ENCODE peak calls at places on chromosomes 4 and X, in ten cellular contexts. B, Y, P, O, M, T, W, N, E and X are unnamed samples.
A peak's percentile ranks its signal among the peaks of the same experiment; 100 is the strongest.

GRCh38 chrX:129606918-129607317 is 47.8 kb downstream of the APLN start:
- DNase-seq in B (peak; percentile 74), Y (peak; percentile 23), P (peak; percentile 48), O (peak; percentile 45), M (no peak), T (no peak), W (peak; percentile 62), N (peak; percentile 82), E (peak; percentile 38), X (no peak)

GRCh38 chrX:36867143-36867542 is 141.0 kb upstream of the FAM47C start:
- DNase-seq in B (peak; percentile 60), Y (no peak), P (no peak), O (no peak), M (no peak), T (no peak), W (peak; percentile 14), N (peak; percentile 16), E (peak; percentile 19), X (no peak)

GRCh38 chr4:858831-859451 is 33.0 kb upstream of the CPLX1 start:
- DNase-seq in B (no peak), Y (no peak), P (no peak), O (no peak), M (no peak), T (no peak), W (no peak), N (no peak), E (no peak), X (no peak)

GRCh38 chr4:1041147-1041935 is 29.9 kb downstream of the FGFRL1 start:
- DNase-seq in B (no peak), Y (peak; percentile 61), P (peak; percentile 48), O (no peak), M (no peak), T (no peak), W (peak; percentile 34), N (no peak), E (peak; percentile 58), X (no peak)

GRCh38 chr4:182880387-182881356 is 36.5 kb downstream of the DCTD start:
- DNase-seq in B (no peak), Y (no peak), P (no peak), O (no peak), M (no peak), T (no peak), W (no peak), N (no peak), E (no peak), X (peak; percentile 18)

GRCh38 chrX:11481035-11481434 is 184.7 kb downstream of the ARHGAP6 start:
- DNase-seq in B (no peak), Y (no peak), P (no peak), O (no peak), M (no peak), T (no peak), W (no peak), N (no peak), E (no peak), X (no peak)

GRCh38 chrX:103483720-103484119 is 35.6 kb downstream of the RAB40A start:
- DNase-seq in B (no peak), Y (no peak), P (no peak), O (no peak), M (no peak), T (no peak), W (no peak), N (no peak), E (no peak), X (no peak)

GRCh38 chr4:16505726-16506125 is 279.5 kb upstream of the TAPT1 start:
- DNase-seq in B (no peak), Y (no peak), P (no peak), O (no peak), M (no peak), T (no peak), W (peak; percentile 26), N (peak; percentile 23), E (no peak), X (no peak)

GRCh38 chrX:136660896-136661295 is 12.9 kb downstream of the CD40LG start:
- DNase-seq in B (no peak), Y (no peak), P (no peak), O (no peak), M (no peak), T (no peak), W (no peak), N (no peak), E (no peak), X (no peak)

GRCh38 chrX:41265615-41266014 is 68.3 kb upstream of the DDX3X start:
- DNase-seq in B (peak; percentile 38), Y (no peak), P (no peak), O (no peak), M (no peak), T (peak; percentile 45), W (no peak), N (no peak), E (peak; percentile 58), X (peak; percentile 51)

GRCh38 chr4:166042510-166043055 is 169.5 kb downstream of the TLL1 start:
- DNase-seq in B (no peak), Y (no peak), P (no peak), O (no peak), M (no peak), T (no peak), W (no peak), N (no peak), E (no peak), X (peak; percentile 28)

GRCh38 chr4:139278956-139279722 is 886 bp downstream of the MGARP start:
- DNase-seq in B (no peak), Y (no peak), P (no peak), O (no peak), M (no peak), T (no peak), W (no peak), N (peak; percentile 34), E (no peak), X (no peak)

GRCh38 chr4:71186566-71187398 is 152.0 kb upstream of the SLC4A4 start:
- DNase-seq in B (peak; percentile 41), Y (peak; percentile 44), P (no peak), O (peak; percentile 57), M (no peak), T (peak; percentile 64), W (peak; percentile 75), N (peak; percentile 72), E (peak; percentile 80), X (no peak)

GRCh38 chrX:12245650-12246645 is 107.7 kb downstream of the FRMPD4 start:
- DNase-seq in B (no peak), Y (no peak), P (no peak), O (no peak), M (no peak), T (no peak), W (peak; percentile 75), N (no peak), E (no peak), X (no peak)

GRCh38 chr4:185343726-185344581 is 51.8 kb downstream of the LRP2BP start:
- DNase-seq in B (peak; percentile 19), Y (no peak), P (no peak), O (no peak), M (no peak), T (no peak), W (peak; percentile 17), N (no peak), E (no peak), X (no peak)

GRCh38 chr4:23006756-23007155 is 314.0 kb downstream of the GBA3 start:
- DNase-seq in B (no peak), Y (peak; percentile 43), P (no peak), O (no peak), M (no peak), T (no peak), W (peak; percentile 50), N (no peak), E (no peak), X (no peak)

GRCh38 chrX:146456058-146456457 is 353.5 kb upstream of the CXorf51B start:
- DNase-seq in B (no peak), Y (no peak), P (no peak), O (no peak), M (no peak), T (no peak), W (no peak), N (no peak), E (peak; percentile 0), X (no peak)

GRCh38 chrX:101260435-101260834 is 30.7 kb downstream of the TAF7L start:
- DNase-seq in B (peak; percentile 15), Y (no peak), P (no peak), O (no peak), M (no peak), T (no peak), W (peak; percentile 33), N (peak; percentile 75), E (no peak), X (no peak)

GRCh38 chr4:156829194-156829593 is 142.4 kb downstream of the PDGFC start:
- DNase-seq in B (no peak), Y (no peak), P (no peak), O (no peak), M (no peak), T (no peak), W (peak; percentile 7), N (no peak), E (no peak), X (peak; percentile 16)

GRCh38 chrX:30735839-30736238 is 82.6 kb downstream of the GK start:
- DNase-seq in B (peak; percentile 88), Y (peak; percentile 52), P (no peak), O (peak; percentile 23), M (peak; percentile 19), T (no peak), W (peak; percentile 62), N (peak; percentile 59), E (peak; percentile 41), X (no peak)

GRCh38 chrX:138711399-138712347 is at the start of gene FGF13:
- DNase-seq in B (peak; percentile 44), Y (no peak), P (no peak), O (peak; percentile 46), M (no peak), T (peak; percentile 55), W (no peak), N (peak; percentile 59), E (no peak), X (no peak)